ENCODE peak calls at places on chromosomes 1 and 21, in six cellular contexts. I is Peyer's patch, V is SW 1271, T is progenitor cell of endocrine pancreas, F is RCC 7860, P is T1000. K is an unnamed sample.

GRCh38 chr1:70353641-70354331 is 736 bp downstream of the ANKRD13C start:
- DNase-seq in I (no peak), V (no peak), T (peak; percentile 11), F (peak; percentile 78), P (peak; percentile 48), K (no peak)

GRCh38 chr1:184359909-184360308 is 26.9 kb upstream of the C1orf21 start:
- DNase-seq in I (no peak), V (no peak), T (no peak), F (no peak), P (no peak), K (no peak)

GRCh38 chr1:112263464-112263863 is 132.6 kb upstream of the CTTNBP2NL start:
- DNase-seq in I (no peak), V (no peak), T (no peak), F (no peak), P (no peak), K (no peak)

GRCh38 chr21:42669069-42669468 is 15.6 kb downstream of the PDE9A start:
- DNase-seq in I (no peak), V (no peak), T (no peak), F (no peak), P (no peak), K (no peak)

GRCh38 chr1:40877681-40878080 is 15.5 kb upstream of the CITED4 start:
- DNase-seq in I (peak; percentile 53), V (peak; percentile 73), T (no peak), F (peak; percentile 95), P (peak; percentile 83), K (peak; percentile 72)

GRCh38 chr1:11845641-11846335 is 1.8 kb downstream of the NPPA start:
- DNase-seq in I (no peak), V (no peak), T (no peak), F (no peak), P (no peak), K (no peak)

GRCh38 chr1:59445040-59445439 is 148.1 kb downstream of the FGGY start:
- DNase-seq in I (peak; percentile 70), V (no peak), T (no peak), F (no peak), P (no peak), K (no peak)

GRCh38 chr1:33502726-33503125 is 30.3 kb downstream of the ZSCAN20 start:
- DNase-seq in I (no peak), V (no peak), T (no peak), F (no peak), P (no peak), K (no peak)

GRCh38 chr1:109928591-109929111 is 18.0 kb downstream of the CSF1 start:
- DNase-seq in I (peak; percentile 56), V (no peak), T (no peak), F (peak; percentile 96), P (no peak), K (no peak)

GRCh38 chr1:225434041-225434440 is 6.2 kb upstream of the LBR start:
- DNase-seq in I (no peak), V (no peak), T (no peak), F (no peak), P (no peak), K (no peak)

GRCh38 chr1:221961532-221962292 is 219.8 kb upstream of the DUSP10 start:
- DNase-seq in I (no peak), V (no peak), T (no peak), F (peak; percentile 92), P (peak; percentile 39), K (no peak)

GRCh38 chr1:192159769-192160168 is 1.5 kb downstream of the RGS18 start:
- DNase-seq in I (no peak), V (no peak), T (no peak), F (no peak), P (no peak), K (no peak)

GRCh38 chr1:230141002-230141648 is 74.1 kb downstream of the GALNT2 start:
- DNase-seq in I (no peak), V (no peak), T (no peak), F (no peak), P (no peak), K (no peak)

GRCh38 chr1:19033926-19034680 is 77.6 kb upstream of the IFFO2 start:
- DNase-seq in I (peak; percentile 32), V (no peak), T (no peak), F (peak; percentile 79), P (peak; percentile 47), K (no peak)